ENCODE peak calls at places on chromosomes 3 and 15, in five cellular contexts. One of them, this sample, is unnamed.

GRCh38 chr3:103295974-103296570 is 861.3 kb downstream of the ZPLD1 start:
- DNase-seq in K562: no peak
- DNase-seq in HepG2: peak; percentile 5
- DNase-seq in GM23338: peak; percentile 37
- DNase-seq in H1: no peak
- DNase-seq in this sample: no peak

GRCh38 chr3:71102111-71103039 is 481.2 kb downstream of the FOXP1 start:
- DNase-seq in K562: no peak
- DNase-seq in HepG2: no peak
- DNase-seq in GM23338: no peak
- DNase-seq in H1: no peak
- DNase-seq in this sample: no peak

GRCh38 chr3:24258260-24258659 is 236.4 kb downstream of the THRB start:
- DNase-seq in K562: no peak
- DNase-seq in HepG2: no peak
- DNase-seq in GM23338: no peak
- DNase-seq in H1: no peak
- DNase-seq in this sample: no peak

GRCh38 chr3:85560088-85560790 is 601.5 kb downstream of the CADM2 start:
- DNase-seq in K562: no peak
- DNase-seq in HepG2: peak; percentile 26
- DNase-seq in GM23338: no peak
- DNase-seq in H1: no peak
- DNase-seq in this sample: no peak

GRCh38 chr15:92164327-92165000 is 229.2 kb upstream of the ST8SIA2 start:
- DNase-seq in K562: no peak
- DNase-seq in HepG2: peak; percentile 88
- DNase-seq in GM23338: peak; percentile 71
- DNase-seq in H1: no peak
- DNase-seq in this sample: no peak

GRCh38 chr3:79534732-79535131 is 233.1 kb downstream of the ROBO1 start:
- DNase-seq in K562: no peak
- DNase-seq in HepG2: no peak
- DNase-seq in GM23338: no peak
- DNase-seq in H1: no peak
- DNase-seq in this sample: no peak

GRCh38 chr3:190854062-190854461 is 8.4 kb downstream of the GMNC start:
- DNase-seq in K562: no peak
- DNase-seq in HepG2: no peak
- DNase-seq in GM23338: no peak
- DNase-seq in H1: no peak
- DNase-seq in this sample: no peak

GRCh38 chr15:74132681-74133070 is 2.3 kb downstream of the ISLR2 start:
- DNase-seq in K562: no peak
- DNase-seq in HepG2: no peak
- DNase-seq in GM23338: peak; percentile 58
- DNase-seq in H1: no peak
- DNase-seq in this sample: no peak

GRCh38 chr3:25663324-25664065 is 1.2 kb downstream of the TOP2B start:
- DNase-seq in K562: peak; percentile 44
- DNase-seq in HepG2: peak; percentile 56
- DNase-seq in GM23338: peak; percentile 63
- DNase-seq in H1: no peak
- DNase-seq in this sample: no peak

GRCh38 chr15:43625086-43625485 is 6.5 kb upstream of the STRC start:
- DNase-seq in K562: no peak
- DNase-seq in HepG2: no peak
- DNase-seq in GM23338: no peak
- DNase-seq in H1: no peak
- DNase-seq in this sample: no peak

DNA sequence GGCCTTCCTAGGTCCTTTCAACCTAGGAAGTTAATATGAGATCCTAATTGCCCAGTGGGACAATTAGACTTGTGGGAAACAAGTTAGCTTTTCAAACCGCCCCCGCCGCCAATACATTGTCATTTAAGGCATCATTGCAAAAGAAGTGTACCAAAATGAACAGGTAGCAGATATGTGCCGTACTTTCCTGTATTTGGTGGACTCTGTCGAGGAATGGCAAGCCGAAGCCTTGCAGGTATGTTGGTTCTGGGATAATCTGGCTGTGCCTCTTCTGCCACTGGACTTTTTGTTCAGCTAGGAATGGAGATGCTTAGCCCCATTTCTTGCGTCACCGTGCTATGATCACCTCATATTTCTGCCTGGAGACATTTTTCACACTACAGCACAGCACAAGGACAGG is 157.5 kb downstream of the CACNA1D start:
- DNase-seq in K562: no peak
- DNase-seq in HepG2: no peak
- DNase-seq in GM23338: no peak
- DNase-seq in H1: no peak
- DNase-seq in this sample: no peak
- TF ChIP-seq CREB1 in K562: no peak
- TF ChIP-seq CREB1 in HepG2: no peak
- TF ChIP-seq CREB1 in GM23338: no peak
- TF ChIP-seq CREB1 in H1: no peak
- TF ChIP-seq CREB1 in this sample: no peak

DNA sequence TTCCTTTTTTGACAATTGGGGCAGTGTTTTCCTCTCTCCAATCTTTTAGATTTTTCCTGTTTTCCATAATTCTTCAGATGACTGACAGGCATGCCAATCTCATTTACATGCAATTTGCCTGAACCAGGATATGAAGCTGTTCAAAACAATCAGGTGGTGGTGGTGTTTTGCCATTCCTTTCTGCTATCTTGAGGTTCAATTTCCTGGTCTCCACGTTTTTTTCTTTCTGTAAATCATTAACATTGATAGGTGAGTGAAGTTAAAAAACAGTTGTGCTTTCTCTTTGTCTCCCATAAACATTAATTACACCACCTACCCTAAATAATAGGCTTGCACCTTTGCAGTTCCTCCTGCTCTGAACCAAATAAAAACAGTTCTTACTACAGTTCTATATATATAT is 49.1 kb downstream of the C2CD4A start:
- DNase-seq in K562: no peak
- DNase-seq in HepG2: peak; percentile 32
- DNase-seq in GM23338: no peak
- DNase-seq in H1: no peak
- DNase-seq in this sample: no peak
- TF ChIP-seq CREB1 in K562: no peak
- TF ChIP-seq CREB1 in HepG2: no peak
- TF ChIP-seq CREB1 in GM23338: no peak
- TF ChIP-seq CREB1 in H1: no peak
- TF ChIP-seq CREB1 in this sample: no peak

DNA sequence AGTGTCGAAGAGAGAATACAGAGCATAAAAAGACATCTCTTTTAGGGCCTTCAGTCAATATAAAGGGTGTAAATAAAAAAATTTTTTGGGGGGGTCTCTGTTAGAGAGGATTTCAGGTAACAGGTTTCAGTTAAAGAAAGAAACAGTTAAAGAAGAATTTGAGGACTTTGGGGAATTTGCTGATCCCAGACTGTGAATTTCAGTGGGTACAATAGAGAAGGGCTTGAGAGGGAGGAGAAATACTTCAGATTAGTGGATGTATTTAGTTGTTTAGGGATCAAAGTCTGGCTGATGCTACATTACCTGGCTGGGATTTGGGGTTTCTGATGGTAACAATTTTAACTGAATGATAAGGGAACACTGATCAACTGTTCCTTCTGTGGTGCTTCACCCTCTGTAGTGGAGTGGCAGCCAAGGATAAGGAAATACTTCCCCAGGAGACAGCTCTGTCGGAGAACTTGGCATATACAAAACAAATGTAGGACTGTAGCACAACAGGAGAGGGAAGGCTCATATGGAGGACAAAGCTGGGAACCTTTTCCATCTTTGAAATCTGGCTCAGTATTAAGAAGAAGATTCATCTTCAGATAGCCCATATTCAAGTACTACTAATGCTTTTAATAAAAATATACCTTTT is 79.2 kb downstream of the MEF2A start:
- DNase-seq in K562: no peak
- DNase-seq in HepG2: no peak
- DNase-seq in GM23338: peak; percentile 53
- DNase-seq in H1: no peak
- DNase-seq in this sample: no peak
- TF ChIP-seq CREB1 in K562: no peak
- TF ChIP-seq CREB1 in HepG2: no peak
- TF ChIP-seq CREB1 in GM23338: no peak
- TF ChIP-seq CREB1 in H1: no peak
- TF ChIP-seq CREB1 in this sample: no peak

DNA sequence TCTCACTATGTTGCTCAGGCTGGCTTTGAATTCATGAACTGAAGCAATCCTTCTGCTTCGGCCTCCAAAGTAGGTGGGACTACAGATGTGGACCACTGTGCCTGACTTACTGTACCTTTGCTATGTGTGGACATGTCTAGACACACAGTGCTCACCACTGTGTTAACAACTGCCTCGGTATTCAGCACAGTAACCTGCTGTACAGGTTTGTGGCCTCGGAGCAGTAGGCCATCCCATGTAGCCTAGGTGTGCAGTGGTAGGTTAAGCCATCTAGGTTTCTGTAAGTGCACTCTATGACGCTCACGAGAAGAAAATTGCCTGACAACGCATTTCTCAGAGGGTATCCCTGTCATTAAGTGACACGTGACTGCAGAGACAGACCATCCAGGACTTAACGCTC is 70.3 kb downstream of the TAMM41 start:
- DNase-seq in K562: no peak
- DNase-seq in HepG2: no peak
- DNase-seq in GM23338: no peak
- DNase-seq in H1: no peak
- DNase-seq in this sample: no peak
- TF ChIP-seq CREB1 in K562: no peak
- TF ChIP-seq CREB1 in HepG2: no peak
- TF ChIP-seq CREB1 in GM23338: no peak
- TF ChIP-seq CREB1 in H1: no peak
- TF ChIP-seq CREB1 in this sample: no peak